ENCODE peak calls at places on chromosomes 4 and X, in five cellular contexts. V, N, H, F and E are unnamed samples.

GRCh38 chr4:26058537-26058936 is 144.5 kb downstream of the SMIM20 start:
- DNase-seq in H (no peak), F (no peak), V (peak), N (no peak), E (no peak)

GRCh38 chr4:74016068-74016467 is 17.6 kb upstream of the CXCL5 start:
- DNase-seq in N (no peak), F (no peak), V (no peak), H (no peak), E (no peak)

GRCh38 chr4:5500165-5500564 is 208.2 kb downstream of the EVC2 start:
- DNase-seq in N (no peak), F (peak), V (no peak), H (no peak), E (no peak)

GRCh38 chrX:45553417-45553816 is 352.7 kb upstream of the DIPK2B start:
- DNase-seq in H (no peak), N (no peak), V (no peak), F (no peak), E (no peak)

GRCh38 chrX:77617206-77617605 is 168.8 kb downstream of the ATRX start:
- DNase-seq in H (no peak), F (no peak), V (no peak), N (no peak), E (no peak)

GRCh38 chr4:84680956-84681355 is 98.0 kb downstream of the CDS1 start:
- DNase-seq in F (no peak), N (no peak), H (no peak), V (no peak), E (no peak)

GRCh38 chrX:11724122-11725017 is 33.7 kb upstream of the MSL3 start:
- DNase-seq in H (no peak), V (peak), N (no peak), F (peak), E (no peak)

GRCh38 chr4:148442830-148443549 is 776 bp upstream of the NR3C2 start:
- DNase-seq in V (peak), F (no peak), H (no peak), N (no peak), E (no peak)

GRCh38 chr4:56211202-56211601 is 176.1 kb downstream of the AASDH start:
- DNase-seq in V (no peak), N (no peak), H (no peak), F (no peak), E (no peak)

GRCh38 chrX:110852180-110852579 is 56.6 kb upstream of the CHRDL1 start:
- DNase-seq in F (no peak), V (peak), H (no peak), N (no peak), E (no peak)

GRCh38 chr4:85833311-85833710 is 358.4 kb downstream of the ARHGAP24 start:
- DNase-seq in F (no peak), V (no peak), H (no peak), N (no peak), E (no peak)

GRCh38 chr4:37970702-37971101 is 10.5 kb downstream of the PTTG2 start:
- DNase-seq in V (no peak), H (no peak), F (peak), N (peak), E (no peak)

GRCh38 chr4:76998251-76998901 is 48.8 kb downstream of the SEPTIN11 start:
- DNase-seq in V (no peak), H (no peak), F (peak), N (no peak), E (no peak)

GRCh38 chrX:8721536-8721935 is 10.4 kb downstream of the ANOS1 start:
- DNase-seq in V (no peak), F (no peak), N (no peak), H (no peak), E (no peak)

GRCh38 chr4:38802561-38803355 is 1.8 kb downstream of the TLR1 start:
- DNase-seq in V (no peak), H (no peak), F (no peak), N (no peak), E (no peak)

GRCh38 chr4:187415227-187415626 is 580.3 kb upstream of the ZFP42 start:
- DNase-seq in H (no peak), N (no peak), V (no peak), F (no peak), E (no peak)

GRCh38 chr4:123446791-123447474 is 50.3 kb downstream of the SPRY1 start:
- DNase-seq in V (no peak), N (no peak), H (no peak), F (no peak), E (no peak)

GRCh38 chr4:132123870-132124623 is 1025.0 kb upstream of the PCDH10 start:
- DNase-seq in H (no peak), F (no peak), N (no peak), V (no peak), E (no peak)

GRCh38 chrX:118025193-118025592 is 91.4 kb downstream of the KLHL13 start:
- DNase-seq in F (no peak), H (no peak), N (no peak), V (no peak), E (no peak)

GRCh38 chrX:47078129-47079043 is at the start of gene RGN:
- DNase-seq in V (no peak), F (no peak), N (peak), H (peak), E (no peak)

GRCh38 chr4:3070709-3071500 is 3.4 kb downstream of the HTT-AS start:
- DNase-seq in V (no peak), H (no peak), F (peak), N (no peak), E (no peak)

GRCh38 chrX:2701600-2701999 is 10.5 kb downstream of the CD99 start:
- DNase-seq in V (no peak), N (no peak), F (no peak), H (no peak), E (no peak)

GRCh38 chr4:66169341-66169740 is 499.1 kb upstream of the EPHA5 start:
- DNase-seq in N (no peak), F (peak), V (no peak), H (no peak), E (no peak)
- TF ChIP-seq CTCF in N (no peak), F (peak), V (no peak), H (peak), E (peak)

GRCh38 chr4:95601342-95601741 is 52.6 kb upstream of the UNC5C start:
- DNase-seq in H (no peak), N (no peak), F (no peak), V (no peak), E (no peak)
- TF ChIP-seq CTCF in H (no peak), N (no peak), F (no peak), V (no peak), E (no peak)

GRCh38 chrX:129688097-129688496 is 33.3 kb upstream of the APLN start:
- DNase-seq in F (no peak), H (no peak), N (no peak), V (no peak), E (no peak)

GRCh38 chrX:129693343-129693742 is 38.6 kb upstream of the APLN start:
- DNase-seq in V (no peak), H (no peak), N (no peak), F (no peak), E (no peak)

GRCh38 chrX:129689881-129690280 is 35.1 kb upstream of the APLN start:
- DNase-seq in N (no peak), F (no peak), V (no peak), H (no peak), E (no peak)

GRCh38 chrX:129686422-129686948 is 31.7 kb upstream of the APLN start:
- DNase-seq in V (no peak), H (no peak), F (no peak), N (no peak), E (no peak)

DNA sequence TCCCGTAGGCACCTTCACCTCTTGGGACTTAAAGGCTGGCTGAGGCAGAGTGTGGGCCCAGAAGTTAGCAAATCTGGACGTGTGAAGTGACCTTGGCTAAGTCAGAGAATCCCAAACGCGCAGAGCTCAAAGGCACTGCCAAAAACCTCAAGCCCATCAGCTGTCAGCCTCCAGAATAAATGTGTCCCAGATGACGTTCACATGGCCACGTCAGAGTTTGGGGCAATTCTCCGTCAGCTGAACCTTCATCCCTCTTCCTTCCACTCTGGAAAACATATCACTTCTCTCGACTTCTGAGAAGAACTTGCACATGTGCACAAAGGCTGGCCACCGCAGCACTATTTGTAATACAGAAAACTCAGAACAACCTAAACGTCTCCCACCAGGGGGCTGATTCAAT is 35.7 kb upstream of the APLN start:
- DNase-seq in H (no peak), V (no peak), F (no peak), N (no peak), E (no peak)
- TF ChIP-seq CTCF in H (no peak), V (no peak), F (no peak), N (no peak), E (no peak)

DNA sequence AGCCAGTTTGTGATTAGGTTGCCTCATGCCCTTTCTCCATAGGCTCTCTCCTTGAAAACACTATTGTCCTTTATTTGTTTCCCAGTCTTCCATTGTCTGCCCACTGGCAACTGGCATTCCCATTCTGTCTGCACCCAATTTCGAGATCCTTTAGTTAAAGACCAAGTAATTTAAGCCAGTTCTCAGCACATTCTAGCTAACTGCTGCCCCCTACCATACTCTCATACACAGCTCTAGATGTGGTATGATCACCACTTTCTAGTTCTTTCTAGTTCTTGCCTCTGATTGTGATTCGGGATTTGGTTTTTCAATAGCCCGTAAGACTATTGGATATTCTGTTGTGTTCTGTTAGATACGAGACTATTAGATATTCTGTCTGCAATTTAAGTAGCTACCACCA is 135.8 kb upstream of the TRPC5 start:
- DNase-seq in V (no peak), N (no peak), F (no peak), H (no peak), E (no peak)
- TF ChIP-seq CTCF in V (no peak), N (no peak), F (no peak), H (no peak), E (no peak)

DNA sequence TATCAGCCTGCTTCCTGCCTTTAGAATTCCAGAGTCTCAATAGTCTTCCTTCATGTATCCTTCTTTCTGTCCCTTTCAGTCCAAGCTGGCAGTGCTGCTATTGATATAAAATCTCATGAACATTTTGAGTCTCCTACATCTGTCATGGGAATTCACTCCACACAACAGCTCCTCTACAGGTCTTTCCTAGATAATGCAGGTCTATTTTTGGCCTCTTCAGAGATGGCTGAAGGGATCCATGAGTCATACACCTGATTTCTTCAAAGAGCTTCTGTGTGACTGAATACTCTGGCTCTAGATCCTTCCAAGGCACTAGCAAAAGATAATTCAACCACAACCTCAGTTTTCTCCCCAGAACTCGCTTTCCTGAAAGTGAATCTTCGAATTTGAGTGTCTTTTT is 115.4 kb downstream of the STPG2 start:
- DNase-seq in H (no peak), V (no peak), N (no peak), F (peak), E (no peak)
- TF ChIP-seq CTCF in H (peak), V (no peak), N (no peak), F (peak), E (no peak)

GRCh38 chr4:10405672-10406071 is 51.6 kb downstream of the ZNF518B start:
- DNase-seq in V (no peak), N (no peak), H (no peak), F (no peak), E (no peak)

DNA sequence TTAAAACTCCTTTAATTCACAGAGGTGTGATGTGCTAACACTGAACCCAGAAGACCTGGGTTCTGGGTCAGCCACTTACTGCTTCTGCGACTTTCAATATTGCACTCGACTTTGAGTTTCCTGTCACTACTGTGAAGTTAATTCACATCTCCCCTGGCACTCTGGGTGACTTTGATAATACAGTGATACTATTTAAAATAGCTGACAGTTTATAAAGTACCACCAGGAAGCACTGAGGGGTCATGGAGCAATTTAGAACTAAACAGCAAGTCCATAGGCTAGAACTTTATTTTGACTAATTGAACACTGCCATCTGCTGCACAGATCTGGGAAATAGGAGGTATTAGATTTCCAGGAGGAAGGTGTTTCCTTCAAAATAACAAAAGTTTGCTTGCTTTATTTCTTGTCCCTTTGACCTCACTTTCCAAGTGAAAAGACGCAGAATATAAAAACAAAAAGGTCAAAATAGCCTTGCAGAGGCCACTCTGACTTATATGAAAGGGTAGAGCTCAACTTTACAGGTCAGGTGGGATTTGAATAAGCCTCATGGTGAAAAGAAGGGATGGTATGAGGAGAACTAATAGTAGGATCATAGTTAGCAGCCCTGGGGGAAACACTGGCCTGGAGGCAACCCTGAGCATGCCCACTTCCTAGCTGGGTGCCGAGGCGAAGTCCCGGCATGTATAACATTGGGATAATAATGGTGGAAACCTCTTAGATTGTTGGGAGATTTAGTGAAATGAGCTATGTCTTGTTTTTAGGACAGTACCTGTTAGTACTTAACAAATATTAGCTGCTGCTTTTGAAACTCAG is 53.4 kb downstream of the ZNF518B start:
- DNase-seq in H (no peak), F (peak), V (peak), N (no peak), E (no peak)
- TF ChIP-seq CTCF in H (peak), F (peak), V (no peak), N (peak), E (peak)

GRCh38 chrX:41558531-41558930 is 111.4 kb downstream of the NYX start:
- DNase-seq in N (no peak), F (no peak), V (peak), H (no peak), E (no peak)
- TF ChIP-seq CTCF in N (no peak), F (peak), V (peak), H (peak), E (no peak)